ENCODE peak calls at places on chromosomes 3 and 15, in six cellular contexts. L, A, G, N, E and X are unnamed samples.

GRCh38 chr3:195555110-195555509 is 12.0 kb upstream of the PPP1R2 start:
- DNase-seq in G (no peak), L (no peak), N (no peak), E (no peak), A (no peak), X (no peak)

GRCh38 chr3:42246091-42246490 is 19.9 kb downstream of the CCK start:
- DNase-seq in E (no peak), L (no peak), G (no peak), A (no peak), N (no peak), X (no peak)

GRCh38 chr3:189839576-189839975 is 208.4 kb downstream of the TP63 start:
- DNase-seq in A (no peak), G (no peak), E (no peak), L (peak), N (no peak), X (no peak)

GRCh38 chr15:52822475-52822874 is 32.3 kb upstream of the ONECUT1 start:
- DNase-seq in E (no peak), L (no peak), A (no peak), N (no peak), G (no peak), X (no peak)

GRCh38 chr3:16456784-16457415 is 56.6 kb downstream of the RFTN1 start:
- DNase-seq in E (peak), G (no peak), N (peak), A (no peak), L (peak), X (no peak)

GRCh38 chr15:73677146-73677607 is 7.0 kb upstream of the CD276 start:
- DNase-seq in G (peak), N (peak), A (no peak), E (no peak), L (peak), X (no peak)

GRCh38 chr3:60588806-60589205 is 662.4 kb downstream of the FHIT start:
- DNase-seq in A (no peak), L (no peak), N (no peak), G (no peak), E (no peak), X (no peak)

GRCh38 chr15:34628577-34629152 is 45.2 kb upstream of the GOLGA8B start:
- DNase-seq in A (no peak), E (no peak), N (no peak), G (no peak), L (no peak), X (no peak)

GRCh38 chr15:60591491-60592385 is 112.8 kb upstream of the ICE2 start:
- DNase-seq in L (peak), A (no peak), N (peak), E (no peak), G (peak), X (no peak)

GRCh38 chr3:10935846-10936631 is 56.5 kb upstream of the SLC6A1 start:
- DNase-seq in L (no peak), A (no peak), E (no peak), G (no peak), N (no peak), X (no peak)

GRCh38 chr3:64238971-64239667 is 13.9 kb upstream of the PRICKLE2 start:
- DNase-seq in L (peak), A (peak), G (peak), N (peak), E (no peak), X (no peak)

GRCh38 chr15:44265757-44266156 is 22.8 kb upstream of the GOLM2 start:
- DNase-seq in A (no peak), G (no peak), E (no peak), N (no peak), L (no peak), X (no peak)

GRCh38 chr3:95629802-95630201 is 1184.6 kb upstream of the EPHA6 start:
- DNase-seq in E (no peak), L (no peak), N (no peak), G (no peak), A (no peak), X (no peak)

GRCh38 chr3:169952045-169952444 is 14.6 kb upstream of the SEC62 start:
- DNase-seq in G (no peak), E (no peak), A (no peak), L (no peak), N (no peak), X (no peak)

GRCh38 chr3:143811602-143812001 is 36.7 kb downstream of the SLC9A9 start:
- DNase-seq in E (no peak), G (no peak), N (peak), A (no peak), L (no peak), X (no peak)

GRCh38 chr3:177438596-177439220 is 241.4 kb upstream of the TBL1XR1 start:
- DNase-seq in L (no peak), A (no peak), E (no peak), G (no peak), N (no peak), X (no peak)

GRCh38 chr3:67000006-67000405 is 1.9 kb downstream of the KBTBD8 start:
- DNase-seq in G (no peak), A (no peak), E (no peak), N (no peak), L (no peak), X (no peak)

GRCh38 chr3:111666041-111666735 is 71.0 kb upstream of the ZBED2 start:
- DNase-seq in L (no peak), A (no peak), E (no peak), N (no peak), G (no peak), X (no peak)

GRCh38 chr3:82087958-82088357 is 326.5 kb upstream of the GBE1 start:
- DNase-seq in A (no peak), L (peak), E (no peak), G (no peak), N (no peak), X (no peak)

GRCh38 chr3:50127251-50127671 is 27.9 kb upstream of the SEMA3F start:
- DNase-seq in G (no peak), E (peak), A (no peak), L (no peak), N (no peak), X (no peak)

GRCh38 chr15:52183562-52184173 is 7.5 kb downstream of the GNB5 start:
- DNase-seq in G (peak), A (no peak), N (peak), E (no peak), L (peak), X (no peak)

GRCh38 chr3:76369170-76369569 is 583.8 kb upstream of the ZNF717 start:
- DNase-seq in N (no peak), G (no peak), E (peak), A (no peak), L (peak), X (no peak)

GRCh38 chr3:138786788-138787276 is 47.9 kb downstream of the PIK3CB start:
- DNase-seq in N (no peak), A (no peak), E (no peak), G (no peak), L (no peak), X (no peak)

GRCh38 chr3:189123595-189124387 is 48.0 kb upstream of the TPRG1 start:
- DNase-seq in G (no peak), E (peak), N (no peak), L (no peak), A (no peak), X (no peak)

GRCh38 chr3:72724070-72724469 is 124.2 kb downstream of the SHQ1 start:
- DNase-seq in A (no peak), L (no peak), N (no peak), E (no peak), G (no peak), X (no peak)

GRCh38 chr3:64685331-64685799 is 2.4 kb downstream of the ADAMTS9 start:
- DNase-seq in L (peak), A (no peak), N (peak), G (peak), E (no peak), X (no peak)

GRCh38 chr15:62165029-62165792 is at the start of gene C2CD4B:
- DNase-seq in N (peak), L (peak), G (peak), A (no peak), E (peak), X (no peak)

GRCh38 chr15:34799149-34799824 is 3.9 kb upstream of the ACTC1 start:
- DNase-seq in A (peak), G (peak), N (no peak), E (no peak), L (peak), X (no peak)

GRCh38 chr3:49120096-49120437 is 556 bp downstream of the USP19 start:
- DNase-seq in N (no peak), A (no peak), L (no peak), E (no peak), G (no peak), X (no peak)

GRCh38 chr15:67080900-67081431 is 15.6 kb downstream of the SMAD3 start:
- DNase-seq in L (no peak), G (no peak), A (peak), N (no peak), E (no peak), X (peak)

GRCh38 chr15:42060797-42061196 is 33.6 kb downstream of the PLA2G4D start:
- DNase-seq in N (no peak), A (no peak), G (peak), L (no peak), E (peak), X (no peak)

GRCh38 chr15:89967892-89968291 is 33.2 kb upstream of the ZNF710 start:
- DNase-seq in A (no peak), G (no peak), N (no peak), L (no peak), E (no peak), X (no peak)

GRCh38 chr15:35657679-35658201 is 111.8 kb upstream of the DPH6 start:
- DNase-seq in G (no peak), L (no peak), E (no peak), N (no peak), A (no peak), X (no peak)

GRCh38 chr15:76196286-76196948 is 114.9 kb downstream of the ETFA start:
- DNase-seq in A (no peak), L (peak), N (peak), E (peak), G (peak), X (no peak)

GRCh38 chr3:149516920-149517319 is 42.4 kb downstream of the TM4SF4 start:
- DNase-seq in E (no peak), L (no peak), G (no peak), A (no peak), N (no peak), X (no peak)

GRCh38 chr15:59355730-59356129 is 16.9 kb downstream of the MYO1E start:
- DNase-seq in G (no peak), A (no peak), N (no peak), L (no peak), E (no peak), X (no peak)

GRCh38 chr15:59362339-59362738 is 10.3 kb downstream of the MYO1E start:
- DNase-seq in N (no peak), A (no peak), L (no peak), E (no peak), G (no peak), X (no peak)

GRCh38 chr15:59364238-59364637 is 8.4 kb downstream of the MYO1E start:
- DNase-seq in L (no peak), A (no peak), N (no peak), G (no peak), E (no peak), X (no peak)

GRCh38 chr15:59360896-59361295 is 11.8 kb downstream of the MYO1E start:
- DNase-seq in L (no peak), E (no peak), G (no peak), N (no peak), A (no peak), X (no peak)

GRCh38 chr15:59360305-59360704 is 12.4 kb downstream of the MYO1E start:
- DNase-seq in L (no peak), E (no peak), N (no peak), G (no peak), A (no peak), X (no peak)
- TF ChIP-seq CTCF in L (no peak), E (no peak), N (no peak), G (no peak), A (peak), X (peak)

GRCh38 chr15:20310603-20311002 is 231.0 kb downstream of the GOLGA6L6 start:
- DNase-seq in A (no peak), G (no peak), E (no peak), N (no peak), L (no peak), X (no peak)
- TF ChIP-seq CTCF in A (no peak), G (no peak), E (no peak), N (no peak), L (no peak), X (no peak)

GRCh38 chr3:47824541-47825473 is 21.9 kb downstream of the DHX30 start:
- DNase-seq in E (peak), N (peak), L (peak), G (peak), A (no peak), X (no peak)
- TF ChIP-seq CTCF in E (peak), N (peak), L (peak), G (peak), A (peak), X (peak)

GRCh38 chr3:45832691-45833090 is 9.2 kb downstream of the LZTFL1 start:
- DNase-seq in N (no peak), E (no peak), A (no peak), G (no peak), L (peak), X (no peak)
- TF ChIP-seq CTCF in N (no peak), E (peak), A (no peak), G (no peak), L (peak), X (peak)

DNA sequence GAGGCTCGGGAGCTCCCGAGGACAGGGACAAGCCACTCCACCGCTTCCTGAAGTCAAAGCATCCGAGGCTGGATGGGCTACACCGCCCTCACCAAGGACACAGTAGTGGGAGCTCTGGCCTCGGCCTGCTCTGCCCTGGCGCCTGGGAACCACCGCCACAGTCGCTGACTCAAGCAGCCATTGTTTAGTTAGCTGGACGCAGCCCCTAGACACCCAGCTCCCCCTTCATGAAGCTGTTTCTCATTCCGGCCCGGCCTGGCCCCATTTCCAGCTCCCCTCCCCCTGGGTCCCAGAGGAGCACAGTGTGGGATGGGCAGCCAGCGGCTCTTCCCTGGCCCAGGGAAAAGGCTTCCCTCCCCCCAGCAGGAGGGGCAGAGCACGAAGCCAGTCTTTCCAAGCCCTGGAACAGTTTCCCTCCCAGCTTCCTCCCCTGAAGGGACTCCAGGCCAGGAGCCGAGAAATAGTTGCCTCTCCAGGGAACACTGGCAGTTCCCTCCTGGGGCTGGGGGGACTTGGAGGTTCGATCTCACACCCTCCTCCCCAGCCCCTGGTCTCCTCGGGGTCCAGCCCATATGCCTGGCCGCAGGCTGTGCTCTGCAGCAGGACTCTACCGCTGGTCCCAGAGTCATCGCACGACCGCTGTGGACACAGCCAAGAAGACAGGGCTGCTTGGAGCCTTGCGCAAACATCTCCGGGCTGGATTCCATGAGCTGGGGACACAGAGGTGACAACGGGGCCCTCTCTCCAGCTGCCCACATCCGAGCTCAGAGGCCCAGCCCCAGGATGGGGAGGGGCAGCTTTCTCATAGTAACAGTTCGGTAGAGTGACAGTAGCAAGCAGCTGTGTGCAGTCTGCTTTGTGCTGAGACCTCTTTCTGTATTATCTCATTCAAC is 10.0 kb downstream of the PLXND1 start:
- DNase-seq in L (peak), N (peak), E (no peak), G (peak), A (peak), X (no peak)
- TF ChIP-seq CTCF in L (no peak), N (no peak), E (no peak), G (no peak), A (no peak), X (no peak)

GRCh38 chr3:86801921-86802320 is 189.0 kb downstream of the VGLL3 start:
- DNase-seq in A (no peak), E (no peak), G (no peak), N (no peak), L (no peak), X (no peak)

GRCh38 chr3:86800116-86800515 is 190.8 kb downstream of the VGLL3 start:
- DNase-seq in L (no peak), A (no peak), E (no peak), G (no peak), N (no peak), X (no peak)

GRCh38 chr3:86794336-86795065 is 196.4 kb downstream of the VGLL3 start:
- DNase-seq in A (no peak), L (no peak), G (no peak), N (no peak), E (no peak), X (no peak)

GRCh38 chr3:86793786-86794185 is 197.2 kb downstream of the VGLL3 start:
- DNase-seq in A (no peak), G (no peak), E (peak), N (no peak), L (peak), X (no peak)

DNA sequence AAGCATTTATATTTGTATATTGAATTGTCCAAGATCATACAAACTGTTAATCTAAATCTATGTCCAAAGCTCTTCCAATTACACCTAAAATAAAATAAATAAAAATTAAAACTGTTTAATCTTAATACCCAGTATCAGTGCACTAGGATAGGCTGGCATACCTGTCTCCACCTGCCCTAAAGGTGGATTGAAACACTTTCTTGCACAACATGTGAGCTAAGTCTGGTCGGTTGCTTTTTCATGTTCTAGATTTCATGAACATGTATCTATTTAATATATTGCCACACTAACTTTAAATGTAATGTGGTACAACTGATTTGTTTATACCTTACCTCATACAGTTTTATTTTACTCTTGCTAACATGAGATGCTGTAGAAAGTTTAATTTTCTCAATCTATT is 193.0 kb downstream of the VGLL3 start:
- DNase-seq in G (no peak), E (no peak), A (no peak), L (no peak), N (no peak), X (no peak)
- TF ChIP-seq CTCF in G (no peak), E (no peak), A (no peak), L (no peak), N (no peak), X (no peak)

GRCh38 chr3:5096368-5096767 is 25.7 kb upstream of the ARL8B start:
- DNase-seq in E (no peak), G (no peak), A (no peak), N (no peak), L (no peak), X (no peak)

GRCh38 chr3:5098346-5098745 is 23.7 kb upstream of the ARL8B start:
- DNase-seq in L (no peak), A (no peak), E (no peak), N (no peak), G (no peak), X (no peak)

GRCh38 chr3:5093786-5094185 is 28.3 kb upstream of the ARL8B start:
- DNase-seq in N (no peak), L (no peak), E (no peak), A (no peak), G (no peak), X (no peak)

GRCh38 chr3:5092018-5092417 is 30.1 kb upstream of the ARL8B start:
- DNase-seq in G (no peak), L (no peak), N (no peak), E (no peak), A (no peak), X (no peak)

GRCh38 chr3:5095879-5096278 is 26.2 kb upstream of the ARL8B start:
- DNase-seq in G (no peak), N (no peak), E (no peak), A (no peak), L (peak), X (no peak)
- TF ChIP-seq CTCF in G (no peak), N (no peak), E (no peak), A (no peak), L (peak), X (no peak)

GRCh38 chr15:69223083-69223813 is 62.8 kb downstream of the GLCE start:
- DNase-seq in A (no peak), N (no peak), E (no peak), G (no peak), L (no peak), X (no peak)

GRCh38 chr15:69225355-69226027 is 65.1 kb downstream of the GLCE start:
- DNase-seq in G (no peak), N (no peak), A (no peak), E (peak), L (peak), X (no peak)

GRCh38 chr15:69222002-69222474 is 61.6 kb downstream of the GLCE start:
- DNase-seq in N (no peak), E (no peak), A (no peak), L (peak), G (no peak), X (no peak)

GRCh38 chr15:69224383-69224782 is 63.9 kb downstream of the GLCE start:
- DNase-seq in N (peak), A (no peak), E (no peak), G (peak), L (peak), X (no peak)

DNA sequence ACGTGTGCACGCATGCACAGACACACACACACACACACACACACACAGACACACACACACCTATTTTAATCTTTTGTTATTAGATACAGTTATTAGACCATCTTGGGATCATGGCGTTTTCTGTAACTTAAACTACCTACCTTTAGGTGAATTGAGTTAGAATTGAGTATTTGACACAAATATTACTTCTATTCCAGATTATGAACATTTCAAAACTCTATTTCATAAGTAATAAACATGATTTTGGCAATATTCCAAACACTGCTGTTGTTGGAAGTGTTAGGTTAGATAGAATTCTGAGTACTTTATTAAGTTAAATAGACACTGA is 65.6 kb downstream of the GLCE start:
- DNase-seq in A (no peak), L (no peak), E (no peak), N (no peak), G (no peak), X (no peak)
- TF ChIP-seq CTCF in A (no peak), L (no peak), E (no peak), N (peak), G (no peak), X (no peak)

DNA sequence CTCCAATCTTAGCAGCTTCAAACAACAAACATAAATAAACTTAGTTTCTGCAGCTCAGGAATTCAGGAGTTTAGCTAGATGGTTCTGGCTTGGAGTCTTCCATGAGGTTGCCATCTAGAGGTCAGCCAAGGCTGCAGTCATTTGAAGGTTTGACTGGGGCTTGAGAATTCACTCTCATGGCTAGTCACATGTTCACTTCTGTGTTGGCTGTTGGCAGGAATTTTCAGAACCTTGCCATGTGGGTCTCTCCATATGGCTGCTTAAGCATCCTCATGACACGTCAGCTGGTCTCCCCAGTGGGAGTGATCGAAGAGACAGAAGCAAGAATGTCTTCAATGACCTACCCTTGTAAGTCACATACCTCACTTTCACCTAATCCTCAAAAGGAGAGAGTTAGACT is 269.2 kb upstream of the CNTN3 start:
- DNase-seq in E (no peak), L (peak), N (no peak), A (no peak), G (no peak), X (no peak)
- TF ChIP-seq CTCF in E (peak), L (peak), N (no peak), A (no peak), G (peak), X (no peak)